ENCODE peak calls at places on chromosomes 7 and 10, in four cellular contexts. O, B, L and K are unnamed samples.

GRCh38 chr7:155954550-155955366 is 142.5 kb upstream of the SHH start:
- DNase-seq in O (no peak), B (no peak), L (no peak), K (no peak)

GRCh38 chr7:2954433-2954853 is 89.2 kb downstream of the CARD11 start:
- DNase-seq in O (no peak), B (no peak), L (no peak), K (no peak)

GRCh38 chr7:26044320-26044719 is 107.7 kb upstream of the NFE2L3 start:
- DNase-seq in O (no peak), B (no peak), L (no peak), K (no peak)

GRCh38 chr7:16299853-16300252 is 121.5 kb downstream of the CRPPA start:
- DNase-seq in O (no peak), B (no peak), L (no peak), K (peak; percentile 3)

GRCh38 chr7:7612519-7612918 is 28.0 kb upstream of the UMAD1 start:
- DNase-seq in O (no peak), B (no peak), L (peak; percentile 15), K (no peak)

GRCh38 chr7:73473636-73474035 is 40.1 kb downstream of the FZD9 start:
- DNase-seq in O (no peak), B (no peak), L (no peak), K (no peak)

GRCh38 chr10:70445718-70446485 is 4.4 kb upstream of the NODAL start:
- DNase-seq in O (no peak), B (no peak), L (no peak), K (peak; percentile 91)

GRCh38 chr7:43565786-43566185 is 17.1 kb upstream of the STK17A start:
- DNase-seq in O (no peak), B (no peak), L (no peak), K (peak; percentile 37)

GRCh38 chr10:133324198-133324792 is 12.4 kb downstream of the CALY start:
- DNase-seq in O (no peak), B (peak; percentile 75), L (peak; percentile 91), K (peak; percentile 55)

GRCh38 chr10:82148764-82149163 is 273.8 kb downstream of the NRG3 start:
- DNase-seq in O (no peak), B (no peak), L (no peak), K (no peak)

GRCh38 chr7:99210265-99210970 is 2.5 kb upstream of the KPNA7 start:
- DNase-seq in O (no peak), B (no peak), L (no peak), K (no peak)

DNA sequence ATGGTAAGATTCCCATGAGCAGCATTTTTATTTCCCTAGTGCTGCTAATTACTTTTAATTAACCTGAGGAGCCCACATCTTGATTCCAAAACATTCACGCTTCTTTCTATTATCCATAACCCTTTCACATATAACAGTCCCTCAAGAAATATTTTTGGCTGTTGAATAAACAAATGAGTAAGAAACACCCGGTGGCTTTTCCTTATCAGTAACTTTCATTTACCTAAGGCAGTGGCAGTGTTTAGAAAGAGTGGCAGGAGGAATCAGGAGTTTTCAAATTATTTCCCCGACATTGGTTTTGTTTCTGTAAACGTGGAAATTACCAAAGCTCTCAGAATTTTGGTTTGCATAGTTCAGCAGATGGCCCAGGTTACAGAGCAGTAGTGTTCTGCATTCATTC is 1015.6 kb upstream of the LRRTM3 start:
- DNase-seq in O (no peak), B (no peak), L (no peak), K (no peak)
- TF ChIP-seq MXI1 in O (no peak), B (no peak), L (no peak), K (no peak)

GRCh38 chr10:131204406-131205152 is 106.9 kb downstream of the TCERG1L start:
- DNase-seq in O (no peak), B (no peak), L (no peak), K (no peak)
- TF ChIP-seq RCOR1 in O (no peak), B (no peak), L (no peak), K (no peak)

GRCh38 chr10:33979195-33979594 is 644.7 kb upstream of the NRP1 start:
- DNase-seq in O (no peak), B (no peak), L (no peak), K (no peak)

GRCh38 chr10:33974976-33975478 is 640.6 kb upstream of the NRP1 start:
- DNase-seq in O (no peak), B (no peak), L (no peak), K (no peak)
- TF ChIP-seq MXI1 in O (no peak), B (no peak), L (no peak), K (no peak)

DNA sequence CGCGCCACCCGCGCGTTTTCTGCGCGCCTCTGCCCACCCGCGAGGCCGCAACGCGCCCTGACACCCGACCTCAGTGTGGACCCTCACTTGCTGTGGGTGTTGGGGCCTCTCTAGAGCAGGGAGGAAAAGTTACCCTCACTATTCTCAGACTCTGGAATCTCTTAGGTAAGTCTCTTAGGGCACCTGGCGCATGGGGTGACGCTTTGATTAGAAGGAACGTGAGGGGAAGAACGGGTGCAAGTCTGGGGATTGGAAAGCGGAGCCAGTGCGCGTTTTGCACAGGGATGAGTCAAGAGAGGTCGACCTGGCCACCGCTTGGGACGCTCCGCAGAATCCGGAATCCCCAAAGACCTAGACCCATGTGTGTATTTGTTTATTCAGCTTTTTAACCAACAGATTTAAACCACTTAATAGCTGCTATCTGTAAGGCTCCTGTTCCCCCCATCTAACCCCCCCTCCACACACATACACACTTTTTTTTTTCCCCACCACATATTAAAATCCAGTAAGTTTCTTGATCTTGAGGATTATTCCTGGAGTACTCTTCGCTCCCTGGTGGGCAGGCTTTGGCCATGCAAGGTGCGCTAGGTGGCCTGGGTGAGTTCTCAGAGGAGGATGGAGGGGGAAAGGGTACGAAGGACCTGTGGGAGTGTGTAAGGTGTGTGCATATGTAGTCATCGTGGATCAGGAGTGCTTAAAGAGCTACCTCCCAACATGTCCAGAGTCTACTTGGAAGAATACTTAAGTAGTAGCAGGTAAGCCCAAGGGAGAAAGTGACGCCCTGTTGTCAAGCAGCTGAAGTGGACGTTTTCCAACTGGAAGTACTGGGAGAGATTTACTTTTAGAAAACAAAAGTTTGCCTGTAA is 169.1 kb upstream of the PPP1R3A start:
- DNase-seq in O (no peak), B (no peak), L (peak; percentile 11), K (no peak)
- TF ChIP-seq RCOR1 in O (no peak), B (no peak), L (no peak), K (no peak)

GRCh38 chr7:158327571-158328180 is 259.9 kb downstream of the PTPRN2 start:
- DNase-seq in O (no peak), B (no peak), L (no peak), K (no peak)

GRCh38 chr7:158329014-158329610 is 258.5 kb downstream of the PTPRN2 start:
- DNase-seq in O (no peak), B (no peak), L (no peak), K (no peak)

GRCh38 chr7:158328376-158329013 is 259.1 kb downstream of the PTPRN2 start:
- DNase-seq in O (no peak), B (no peak), L (no peak), K (no peak)

GRCh38 chr7:158325530-158326381 is 261.9 kb downstream of the PTPRN2 start:
- DNase-seq in O (no peak), B (no peak), L (peak; percentile 83), K (no peak)

DNA sequence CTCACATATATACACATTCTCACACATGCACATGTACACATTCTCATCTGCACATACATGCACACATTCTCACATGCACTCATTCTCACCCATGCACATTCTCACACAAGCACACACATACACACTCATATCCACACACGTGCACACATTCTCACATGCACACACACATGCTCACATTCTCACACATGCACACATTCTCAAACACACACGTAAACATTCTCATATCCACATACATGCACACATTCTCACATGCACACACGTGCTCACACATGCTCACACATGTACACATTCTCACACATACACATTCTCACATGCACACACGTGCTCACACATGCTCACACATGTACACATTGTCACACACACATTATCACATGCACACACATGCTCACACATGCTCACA is 260.6 kb downstream of the PTPRN2 start:
- DNase-seq in O (no peak), B (no peak), L (no peak), K (no peak)
- TF ChIP-seq MXI1 in O (no peak), B (no peak), L (no peak), K (no peak)

DNA sequence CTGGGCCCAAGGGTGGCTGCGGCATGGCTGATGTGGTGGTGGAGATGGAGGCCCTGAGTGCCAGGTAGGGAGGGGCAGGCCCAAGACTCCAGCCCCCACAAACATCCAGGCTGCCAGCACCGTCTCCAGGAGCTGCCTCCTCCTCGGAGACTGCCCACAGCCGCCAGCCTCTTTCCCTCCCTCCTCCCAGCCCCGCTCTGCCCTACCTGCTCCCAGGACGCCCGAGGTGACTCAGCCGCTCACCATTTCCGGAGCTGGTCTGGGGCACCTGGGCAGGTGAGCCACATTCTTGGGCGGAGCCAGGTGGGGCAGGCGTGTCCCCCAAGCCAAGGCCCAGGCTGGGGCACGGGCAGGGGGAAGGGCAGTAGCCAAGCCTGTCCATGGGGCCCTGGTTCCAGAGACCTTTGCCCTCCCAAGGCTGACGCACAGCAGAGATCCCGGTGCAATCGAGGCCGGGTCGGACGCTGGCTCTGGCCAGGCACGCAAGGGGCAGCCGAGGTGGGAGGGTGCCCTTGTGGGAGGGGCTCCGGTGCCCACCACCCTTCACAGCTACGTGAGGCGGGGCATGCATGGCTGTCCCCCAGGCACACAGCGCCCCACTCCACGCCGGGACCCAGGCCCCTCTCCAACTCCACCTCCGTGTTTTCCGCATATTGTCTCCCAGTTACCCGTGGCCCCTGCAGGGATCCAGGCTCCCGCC is 8.8 kb downstream of the ADAP1 start:
- DNase-seq in O (no peak), B (no peak), L (no peak), K (no peak)
- TF ChIP-seq RCOR1 in O (no peak), B (no peak), L (no peak), K (no peak)

DNA sequence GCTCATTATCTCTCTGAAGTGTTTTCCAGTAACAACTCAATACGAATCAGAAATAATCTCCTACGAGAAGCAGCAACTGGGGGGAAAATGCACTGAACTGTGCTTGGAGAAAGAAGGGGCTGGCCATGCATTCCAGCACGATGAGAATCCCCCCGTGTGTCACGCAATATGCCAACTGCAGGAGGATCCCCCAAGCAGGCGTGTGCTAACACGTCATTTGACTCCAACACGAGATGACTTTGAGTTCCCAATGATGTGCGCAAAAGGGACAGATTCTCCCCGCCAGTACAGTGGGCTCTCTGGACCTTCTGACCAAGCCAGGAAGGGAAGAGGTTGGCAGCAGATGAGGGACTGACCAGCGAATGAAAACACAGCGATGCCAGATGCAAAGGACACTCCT is 105.5 kb downstream of the KCNMA1 start:
- DNase-seq in O (no peak), B (no peak), L (no peak), K (peak; percentile 90)
- TF ChIP-seq MXI1 in O (no peak), B (no peak), L (no peak), K (no peak)

DNA sequence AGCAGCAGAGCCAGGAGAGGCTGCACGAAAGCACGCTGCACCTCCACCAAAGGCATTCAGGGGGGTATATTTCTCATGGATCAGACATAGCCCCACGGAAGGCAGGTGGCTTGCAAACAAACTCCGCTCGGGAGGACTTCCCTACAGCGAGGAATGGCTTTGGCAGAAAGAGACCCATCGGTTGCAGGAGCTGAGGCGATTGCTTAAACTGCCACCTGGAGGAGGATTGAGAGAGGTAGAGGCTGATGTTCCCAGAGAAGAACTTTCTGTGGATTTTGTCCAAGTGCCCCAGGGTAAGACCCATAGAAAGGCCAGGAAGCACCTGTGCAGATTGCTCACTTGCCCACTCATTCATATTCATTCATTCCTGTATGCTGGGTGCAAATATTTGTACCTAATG is 89.1 kb downstream of the NEUROD6 start:
- DNase-seq in O (no peak), B (no peak), L (no peak), K (no peak)
- TF ChIP-seq RCOR1 in O (no peak), B (no peak), L (no peak), K (no peak)